ENCODE peak calls at places on chromosome X, in five cellular contexts. One of them, this sample, is unnamed.
A peak's percentile ranks its signal among the peaks of the same experiment; 100 is the strongest.

GRCh38 chrX:17635231-17635630 is 102.1 kb upstream of the SCML1 start:
- DNase-seq in mammary epithelial cell: no peak
- DNase-seq in CD4-positive, alpha-beta memory T cell: no peak
- DNase-seq in HepG2: no peak
- DNase-seq in keratinocyte: no peak
- DNase-seq in this sample: no peak

GRCh38 chrX:79630033-79631009 is 263.2 kb upstream of the ITM2A start:
- DNase-seq in keratinocyte: no peak
- DNase-seq in CD4-positive, alpha-beta memory T cell: no peak
- DNase-seq in mammary epithelial cell: no peak
- DNase-seq in HepG2: no peak
- DNase-seq in this sample: no peak

GRCh38 chrX:140764401-140764919 is 54.9 kb downstream of the LINC00632 start:
- DNase-seq in keratinocyte: no peak
- DNase-seq in mammary epithelial cell: no peak
- DNase-seq in CD4-positive, alpha-beta memory T cell: no peak
- DNase-seq in HepG2: no peak
- DNase-seq in this sample: no peak

GRCh38 chrX:115533485-115533884 is 27.5 kb upstream of the PLS3 start:
- DNase-seq in keratinocyte: no peak
- DNase-seq in CD4-positive, alpha-beta memory T cell: no peak
- DNase-seq in mammary epithelial cell: no peak
- DNase-seq in HepG2: no peak
- DNase-seq in this sample: no peak

GRCh38 chrX:125709074-125709473 is 389.4 kb downstream of the TEX13C start:
- DNase-seq in CD4-positive, alpha-beta memory T cell: no peak
- DNase-seq in mammary epithelial cell: no peak
- DNase-seq in HepG2: no peak
- DNase-seq in keratinocyte: no peak
- DNase-seq in this sample: no peak

GRCh38 chrX:129900054-129900453 is 5.9 kb upstream of the UTP14A start:
- DNase-seq in HepG2: no peak
- DNase-seq in CD4-positive, alpha-beta memory T cell: no peak
- DNase-seq in mammary epithelial cell: no peak
- DNase-seq in keratinocyte: no peak
- DNase-seq in this sample: no peak

GRCh38 chrX:19924285-19924684 is 36.9 kb upstream of the SH3KBP1 start:
- DNase-seq in HepG2: no peak
- DNase-seq in keratinocyte: no peak
- DNase-seq in mammary epithelial cell: no peak
- DNase-seq in CD4-positive, alpha-beta memory T cell: no peak
- DNase-seq in this sample: no peak

GRCh38 chrX:74535211-74535621 is 79.2 kb downstream of the RLIM start:
- DNase-seq in HepG2: peak; percentile 16
- DNase-seq in mammary epithelial cell: peak; percentile 39
- DNase-seq in keratinocyte: no peak
- DNase-seq in CD4-positive, alpha-beta memory T cell: no peak
- DNase-seq in this sample: no peak

GRCh38 chrX:30217465-30217864 is 2.1 kb downstream of the MAGEB2 start:
- DNase-seq in HepG2: no peak
- DNase-seq in CD4-positive, alpha-beta memory T cell: no peak
- DNase-seq in mammary epithelial cell: no peak
- DNase-seq in keratinocyte: no peak
- DNase-seq in this sample: no peak

GRCh38 chrX:10833299-10834169 is 213.1 kb upstream of the MID1 start:
- DNase-seq in mammary epithelial cell: peak; percentile 61
- DNase-seq in CD4-positive, alpha-beta memory T cell: no peak
- DNase-seq in HepG2: peak; percentile 10
- DNase-seq in keratinocyte: no peak
- DNase-seq in this sample: peak; percentile 36

GRCh38 chrX:47489507-47490275 is 6.7 kb upstream of the ZNF41 start:
- DNase-seq in CD4-positive, alpha-beta memory T cell: no peak
- DNase-seq in mammary epithelial cell: no peak
- DNase-seq in HepG2: no peak
- DNase-seq in keratinocyte: no peak
- DNase-seq in this sample: no peak

GRCh38 chrX:78102100-78102499 is 1.9 kb upstream of the PGK1 start:
- DNase-seq in CD4-positive, alpha-beta memory T cell: no peak
- DNase-seq in HepG2: no peak
- DNase-seq in mammary epithelial cell: no peak
- DNase-seq in keratinocyte: no peak
- DNase-seq in this sample: no peak

GRCh38 chrX:117959045-117959444 is 157.6 kb downstream of the KLHL13 start:
- DNase-seq in HepG2: no peak
- DNase-seq in mammary epithelial cell: no peak
- DNase-seq in keratinocyte: no peak
- DNase-seq in CD4-positive, alpha-beta memory T cell: no peak
- DNase-seq in this sample: no peak

DNA sequence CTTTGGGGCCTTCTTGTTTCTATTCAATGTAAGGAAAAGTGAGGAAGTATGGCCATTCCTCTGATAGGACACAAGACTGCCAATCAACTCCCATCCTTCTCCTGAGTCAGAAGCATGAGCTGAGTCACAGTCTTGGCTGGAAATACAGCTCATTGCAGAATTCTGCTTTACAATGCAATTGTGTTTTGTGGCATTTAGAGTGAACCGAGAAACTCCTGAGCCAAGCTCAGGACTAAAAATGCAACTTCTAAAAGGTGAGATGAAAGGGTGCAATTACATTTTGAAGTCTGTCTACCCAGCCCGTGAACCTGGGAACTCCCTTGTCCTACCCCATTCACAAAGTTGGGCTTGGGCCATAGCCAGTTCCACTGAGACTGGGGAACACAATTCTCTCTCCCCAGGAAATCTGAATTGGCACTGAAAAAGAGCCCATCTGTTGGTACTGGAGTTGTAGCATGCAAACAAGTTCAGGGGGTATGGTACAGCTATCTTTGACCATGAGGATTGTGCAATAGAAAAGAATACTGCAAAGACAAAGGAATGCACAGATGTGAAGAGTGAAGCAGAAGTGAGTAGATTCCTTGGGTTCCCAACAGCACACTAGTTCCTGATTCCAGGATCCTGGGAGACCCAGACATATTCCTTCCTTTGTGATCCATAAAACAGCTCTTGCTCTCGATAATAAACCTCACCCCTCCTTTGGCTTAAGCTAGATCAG is 43.1 kb upstream of the CTAG2 start:
- DNase-seq in CD4-positive, alpha-beta memory T cell: no peak
- DNase-seq in mammary epithelial cell: peak; percentile 70
- DNase-seq in HepG2: no peak
- DNase-seq in keratinocyte: peak; percentile 17
- DNase-seq in this sample: no peak
- H3K27ac ChIP-seq in CD4-positive, alpha-beta memory T cell: no peak overlapping the region
- H3K27ac ChIP-seq in mammary epithelial cell: no peak overlapping the region
- H3K27ac ChIP-seq in HepG2: no peak overlapping the region
- H3K27ac ChIP-seq in keratinocyte: no peak overlapping the region
- H3K27ac ChIP-seq in this sample: no peak overlapping the region

GRCh38 chrX:13890806-13891205 is 73.9 kb upstream of the GPM6B start:
- DNase-seq in HepG2: no peak
- DNase-seq in keratinocyte: no peak
- DNase-seq in mammary epithelial cell: no peak
- DNase-seq in CD4-positive, alpha-beta memory T cell: no peak
- DNase-seq in this sample: no peak
- H3K27ac ChIP-seq in HepG2: no peak overlapping the region
- H3K27ac ChIP-seq in keratinocyte: no peak overlapping the region
- H3K27ac ChIP-seq in mammary epithelial cell: no peak overlapping the region
- H3K27ac ChIP-seq in CD4-positive, alpha-beta memory T cell: no peak overlapping the region
- H3K27ac ChIP-seq in this sample: peak overlapping the region; percentile 49

GRCh38 chrX:134457708-134458107 is 2.3 kb upstream of the HPRT1 start:
- DNase-seq in CD4-positive, alpha-beta memory T cell: no peak
- DNase-seq in keratinocyte: no peak
- DNase-seq in mammary epithelial cell: no peak
- DNase-seq in HepG2: no peak
- DNase-seq in this sample: no peak

GRCh38 chrX:134460861-134461218 is 875 bp downstream of the HPRT1 start:
- DNase-seq in mammary epithelial cell: peak; percentile 3
- DNase-seq in HepG2: no peak
- DNase-seq in keratinocyte: no peak
- DNase-seq in CD4-positive, alpha-beta memory T cell: no peak
- DNase-seq in this sample: no peak

GRCh38 chrX:134462927-134463326 is 3.0 kb downstream of the HPRT1 start:
- DNase-seq in keratinocyte: no peak
- DNase-seq in HepG2: peak; percentile 5
- DNase-seq in CD4-positive, alpha-beta memory T cell: no peak
- DNase-seq in mammary epithelial cell: no peak
- DNase-seq in this sample: no peak

GRCh38 chrX:134460005-134460860 is at the start of gene HPRT1:
- DNase-seq in mammary epithelial cell: peak; percentile 65
- DNase-seq in CD4-positive, alpha-beta memory T cell: peak; percentile 78
- DNase-seq in keratinocyte: no peak
- DNase-seq in HepG2: peak; percentile 35
- DNase-seq in this sample: peak; percentile 50

GRCh38 chrX:134459683-134460004 is 321 bp upstream of the HPRT1 start:
- DNase-seq in mammary epithelial cell: no peak
- DNase-seq in HepG2: peak; percentile 8
- DNase-seq in CD4-positive, alpha-beta memory T cell: no peak
- DNase-seq in keratinocyte: no peak
- DNase-seq in this sample: no peak
- H3K27ac ChIP-seq in mammary epithelial cell: peak overlapping the region; percentile 16
- H3K27ac ChIP-seq in HepG2: no peak overlapping the region
- H3K27ac ChIP-seq in CD4-positive, alpha-beta memory T cell: no peak overlapping the region
- H3K27ac ChIP-seq in keratinocyte: peak overlapping the region; percentile 54
- H3K27ac ChIP-seq in this sample: peak overlapping the region; percentile 54

DNA sequence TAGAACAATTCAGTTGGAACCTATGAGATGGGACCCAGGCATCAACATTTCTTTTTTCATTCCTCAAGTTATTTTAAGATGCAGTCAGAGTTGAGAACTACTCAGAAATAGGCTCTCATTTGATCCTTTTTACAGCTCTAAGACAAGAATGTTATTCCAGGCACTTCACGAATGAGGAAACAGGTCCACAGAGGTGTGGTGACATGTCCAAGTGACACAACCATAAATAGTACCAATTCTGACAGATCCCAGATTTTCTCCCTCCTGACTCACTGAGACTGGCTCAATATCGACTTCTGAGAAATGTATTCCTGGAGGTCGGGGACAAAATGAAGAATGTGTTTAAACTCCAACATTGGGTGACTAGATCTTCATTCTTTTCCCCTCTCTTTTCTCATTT is 11.1 kb downstream of the TCEANC start:
- DNase-seq in CD4-positive, alpha-beta memory T cell: no peak
- DNase-seq in keratinocyte: no peak
- DNase-seq in mammary epithelial cell: no peak
- DNase-seq in HepG2: no peak
- DNase-seq in this sample: no peak
- H3K27ac ChIP-seq in CD4-positive, alpha-beta memory T cell: no peak overlapping the region
- H3K27ac ChIP-seq in keratinocyte: no peak overlapping the region
- H3K27ac ChIP-seq in mammary epithelial cell: no peak overlapping the region
- H3K27ac ChIP-seq in HepG2: no peak overlapping the region
- H3K27ac ChIP-seq in this sample: peak overlapping the region; percentile 43

GRCh38 chrX:103656623-103657022 is 27.8 kb downstream of the TCEAL1 start:
- DNase-seq in mammary epithelial cell: peak; percentile 90
- DNase-seq in CD4-positive, alpha-beta memory T cell: no peak
- DNase-seq in HepG2: no peak
- DNase-seq in keratinocyte: peak; percentile 77
- DNase-seq in this sample: no peak
- H3K27ac ChIP-seq in mammary epithelial cell: peak overlapping the region; percentile 71
- H3K27ac ChIP-seq in CD4-positive, alpha-beta memory T cell: no peak overlapping the region
- H3K27ac ChIP-seq in HepG2: no peak overlapping the region
- H3K27ac ChIP-seq in keratinocyte: peak overlapping the region; percentile 41
- H3K27ac ChIP-seq in this sample: no peak overlapping the region

DNA sequence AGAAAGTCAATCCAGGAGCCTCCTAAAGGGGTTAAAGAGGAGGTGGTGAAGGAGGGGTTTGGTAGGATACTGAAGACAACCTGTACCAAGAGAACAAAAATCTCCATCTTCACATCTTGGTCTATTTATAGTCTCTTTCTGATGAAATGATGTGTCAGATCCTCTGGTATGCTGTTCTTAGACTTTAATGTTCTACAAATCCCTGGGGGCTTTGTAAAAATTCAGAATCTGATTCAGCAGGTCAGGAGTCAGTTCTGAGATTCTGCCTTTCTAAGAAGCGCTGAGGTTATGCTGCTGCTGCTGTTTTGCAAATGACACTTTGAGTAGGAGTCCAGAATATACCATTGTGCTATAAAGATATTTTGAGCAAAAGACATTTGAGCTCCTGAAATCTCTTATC is 172.9 kb upstream of the GLRA2 start:
- DNase-seq in keratinocyte: no peak
- DNase-seq in CD4-positive, alpha-beta memory T cell: no peak
- DNase-seq in HepG2: no peak
- DNase-seq in mammary epithelial cell: peak; percentile 50
- DNase-seq in this sample: no peak
- H3K27ac ChIP-seq in keratinocyte: peak overlapping the region; percentile 70
- H3K27ac ChIP-seq in CD4-positive, alpha-beta memory T cell: no peak overlapping the region
- H3K27ac ChIP-seq in HepG2: no peak overlapping the region
- H3K27ac ChIP-seq in mammary epithelial cell: peak overlapping the region; percentile 51
- H3K27ac ChIP-seq in this sample: no peak overlapping the region

GRCh38 chrX:50707955-50708694 is 105.9 kb downstream of the SHROOM4 start:
- DNase-seq in keratinocyte: no peak
- DNase-seq in mammary epithelial cell: no peak
- DNase-seq in CD4-positive, alpha-beta memory T cell: no peak
- DNase-seq in HepG2: no peak
- DNase-seq in this sample: no peak
- H3K27ac ChIP-seq in keratinocyte: no peak overlapping the region
- H3K27ac ChIP-seq in mammary epithelial cell: no peak overlapping the region
- H3K27ac ChIP-seq in CD4-positive, alpha-beta memory T cell: no peak overlapping the region
- H3K27ac ChIP-seq in HepG2: no peak overlapping the region
- H3K27ac ChIP-seq in this sample: no peak overlapping the region

GRCh38 chrX:150514462-150514861 is 54.0 kb upstream of the MTM1 start:
- DNase-seq in mammary epithelial cell: no peak
- DNase-seq in keratinocyte: no peak
- DNase-seq in CD4-positive, alpha-beta memory T cell: no peak
- DNase-seq in HepG2: no peak
- DNase-seq in this sample: no peak
- H3K27ac ChIP-seq in mammary epithelial cell: no peak overlapping the region
- H3K27ac ChIP-seq in keratinocyte: no peak overlapping the region
- H3K27ac ChIP-seq in CD4-positive, alpha-beta memory T cell: no peak overlapping the region
- H3K27ac ChIP-seq in HepG2: no peak overlapping the region
- H3K27ac ChIP-seq in this sample: no peak overlapping the region

GRCh38 chrX:13956998-13957397 is 72.7 kb downstream of the GEMIN8 start:
- DNase-seq in CD4-positive, alpha-beta memory T cell: no peak
- DNase-seq in keratinocyte: no peak
- DNase-seq in HepG2: no peak
- DNase-seq in mammary epithelial cell: no peak
- DNase-seq in this sample: no peak

GRCh38 chrX:13955095-13955647 is 74.5 kb downstream of the GEMIN8 start:
- DNase-seq in HepG2: no peak
- DNase-seq in keratinocyte: no peak
- DNase-seq in CD4-positive, alpha-beta memory T cell: no peak
- DNase-seq in mammary epithelial cell: no peak
- DNase-seq in this sample: no peak

GRCh38 chrX:13952581-13952980 is 77.1 kb downstream of the GEMIN8 start:
- DNase-seq in mammary epithelial cell: no peak
- DNase-seq in CD4-positive, alpha-beta memory T cell: no peak
- DNase-seq in HepG2: no peak
- DNase-seq in keratinocyte: no peak
- DNase-seq in this sample: no peak

GRCh38 chrX:13955975-13956374 is 73.7 kb downstream of the GEMIN8 start:
- DNase-seq in mammary epithelial cell: no peak
- DNase-seq in keratinocyte: no peak
- DNase-seq in HepG2: no peak
- DNase-seq in CD4-positive, alpha-beta memory T cell: no peak
- DNase-seq in this sample: no peak
- H3K27ac ChIP-seq in mammary epithelial cell: no peak overlapping the region
- H3K27ac ChIP-seq in keratinocyte: no peak overlapping the region
- H3K27ac ChIP-seq in HepG2: no peak overlapping the region
- H3K27ac ChIP-seq in CD4-positive, alpha-beta memory T cell: no peak overlapping the region
- H3K27ac ChIP-seq in this sample: no peak overlapping the region